ENCODE peak calls at places on chromosomes 16 and 17, in five cellular contexts. M, U, J, H and L are unnamed samples.

GRCh38 chr17:17141860-17142552 is 64.1 kb downstream of the PLD6 start:
- DNase-seq in M (peak), U (peak), J (peak), H (peak), L (no peak)

GRCh38 chr17:28612936-28613872 is 781 bp downstream of the RSKR start:
- DNase-seq in M (no peak), U (peak), J (no peak), H (peak), L (no peak)

GRCh38 chr17:4594406-4595349 is 10.3 kb downstream of the SMTNL2 start:
- DNase-seq in M (no peak), U (no peak), J (no peak), H (no peak), L (no peak)

GRCh38 chr17:7572338-7572587 is 7.2 kb upstream of the CD68 start:
- DNase-seq in M (no peak), U (no peak), J (no peak), H (no peak), L (no peak)

GRCh38 chr16:23248261-23249194 is 53.6 kb upstream of the SCNN1B start:
- DNase-seq in M (no peak), U (no peak), J (no peak), H (no peak), L (peak)

GRCh38 chr16:24540575-24541240 is 1.3 kb downstream of the RBBP6 start:
- DNase-seq in M (no peak), U (peak), J (peak), H (no peak), L (no peak)

GRCh38 chr16:55499281-55499680 is 9.6 kb upstream of the LPCAT2 start:
- DNase-seq in M (no peak), U (no peak), J (no peak), H (no peak), L (peak)

GRCh38 chr16:22684282-22685161 is 129.4 kb upstream of the HS3ST2 start:
- DNase-seq in M (no peak), U (peak), J (no peak), H (no peak), L (no peak)

GRCh38 chr17:35807371-35808144 is 1.7 kb upstream of the TAF15 start:
- DNase-seq in M (no peak), U (peak), J (no peak), H (no peak), L (no peak)

GRCh38 chr16:16183562-16183961 is 39.7 kb downstream of the ABCC6 start:
- DNase-seq in M (no peak), U (no peak), J (no peak), H (no peak), L (no peak)

GRCh38 chr17:65103896-65104295 is 33.3 kb upstream of the RGS9 start:
- DNase-seq in M (peak), U (peak), J (no peak), H (no peak), L (peak)

GRCh38 chr17:68453991-68454665 is 3.2 kb downstream of the WIPI1 start:
- DNase-seq in M (no peak), U (no peak), J (no peak), H (no peak), L (no peak)

GRCh38 chr17:63984651-63985386 is 12.1 kb upstream of the SCN4A start:
- DNase-seq in M (no peak), U (peak), J (no peak), H (peak), L (peak)

GRCh38 chr16:9885457-9885856 is 296.8 kb downstream of the GRIN2A start:
- DNase-seq in M (no peak), U (no peak), J (no peak), H (no peak), L (no peak)

GRCh38 chr16:58474296-58474695 is 25.6 kb upstream of the NDRG4 start:
- DNase-seq in M (no peak), U (no peak), J (no peak), H (no peak), L (no peak)

GRCh38 chr16:30984669-30985400 is at the start of gene HSD3B7:
- DNase-seq in M (peak), U (peak), J (peak), H (peak), L (peak)

GRCh38 chr17:40915199-40915661 is 22.2 kb downstream of the KRT23 start:
- DNase-seq in M (no peak), U (peak), J (no peak), H (no peak), L (no peak)

GRCh38 chr17:32870969-32871368 is 6.0 kb downstream of the MYO1D start:
- DNase-seq in M (no peak), U (no peak), J (no peak), H (no peak), L (peak)
- H3K4me3 ChIP-seq in M (no peak), U (no peak), J (no peak), H (no peak), L (no peak)

GRCh38 chr16:20611975-20612471 is 35.9 kb upstream of the ACSM2B start:
- DNase-seq in M (peak), U (no peak), J (no peak), H (no peak), L (no peak)
- TF ChIP-seq POLR2A in M (no peak), U (no peak), J (no peak), H (no peak), L (no peak)

DNA sequence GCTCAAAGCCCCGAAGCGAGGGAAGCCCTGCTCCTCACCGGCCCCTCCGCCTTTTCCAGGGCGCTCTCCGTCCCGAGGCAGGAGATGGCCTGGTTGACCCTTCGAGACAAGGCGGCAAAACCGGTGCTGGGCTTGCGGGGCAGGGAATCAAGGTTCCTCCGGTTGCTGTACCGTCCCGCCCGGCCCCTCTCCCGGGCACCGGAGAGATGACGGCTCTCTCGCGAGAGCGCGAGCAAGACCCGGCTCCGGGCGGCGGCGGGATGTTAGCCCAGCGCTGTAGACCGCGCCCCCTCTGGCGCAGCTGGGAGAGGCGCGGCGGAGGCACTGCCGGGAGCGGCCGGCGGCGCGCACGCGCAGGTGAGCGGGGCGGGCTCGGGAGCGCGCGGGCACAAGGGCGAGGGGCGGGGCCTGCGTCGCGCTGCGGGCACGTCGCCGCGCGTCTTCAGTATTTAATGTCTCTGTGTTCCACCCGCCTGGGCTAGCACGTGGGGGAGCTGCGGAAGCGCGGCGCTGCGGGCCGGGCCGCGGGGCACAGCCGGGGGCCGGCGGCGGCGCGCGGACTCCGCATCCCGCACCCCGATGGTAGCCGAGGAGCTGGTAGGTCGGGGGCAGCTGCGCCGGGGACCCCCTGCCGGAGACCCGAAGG is at the start of gene AKAP1:
- DNase-seq in M (peak), U (peak), J (peak), H (peak), L (peak)
- TF ChIP-seq CTCF in M (no peak), U (peak), J (no peak), H (peak), L (no peak)

GRCh38 chr16:57147381-57148191 is 38.3 kb downstream of the PSME3IP1 start:
- DNase-seq in M (peak), U (peak), J (peak), H (no peak), L (no peak)
- H3K4me3 ChIP-seq in M (no peak), U (no peak), J (no peak), H (no peak), L (no peak)

DNA sequence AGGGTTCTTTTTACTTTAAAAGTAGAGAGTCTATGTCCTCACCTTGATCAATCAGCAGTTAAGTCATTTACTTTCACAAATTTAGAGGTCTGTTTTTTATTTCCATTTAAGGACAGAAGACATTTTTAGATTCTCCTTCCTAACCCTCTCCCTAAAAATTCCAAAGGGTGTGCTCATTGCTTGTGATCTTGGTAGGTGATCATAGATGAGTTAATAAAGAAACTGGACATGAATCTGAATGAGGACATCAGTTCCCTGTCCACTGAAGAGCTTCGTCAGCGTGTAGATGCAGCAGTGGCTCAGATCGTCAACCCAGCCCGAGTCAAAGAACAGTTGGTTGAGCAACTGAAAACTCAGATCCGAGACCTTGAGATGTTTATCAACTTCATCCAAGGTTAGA is 8.8 kb downstream of the RUNDC1 start:
- DNase-seq in M (no peak), U (no peak), J (no peak), H (no peak), L (no peak)
- TF ChIP-seq POLR2A in M (no peak), U (no peak), J (no peak), H (no peak), L (no peak)

DNA sequence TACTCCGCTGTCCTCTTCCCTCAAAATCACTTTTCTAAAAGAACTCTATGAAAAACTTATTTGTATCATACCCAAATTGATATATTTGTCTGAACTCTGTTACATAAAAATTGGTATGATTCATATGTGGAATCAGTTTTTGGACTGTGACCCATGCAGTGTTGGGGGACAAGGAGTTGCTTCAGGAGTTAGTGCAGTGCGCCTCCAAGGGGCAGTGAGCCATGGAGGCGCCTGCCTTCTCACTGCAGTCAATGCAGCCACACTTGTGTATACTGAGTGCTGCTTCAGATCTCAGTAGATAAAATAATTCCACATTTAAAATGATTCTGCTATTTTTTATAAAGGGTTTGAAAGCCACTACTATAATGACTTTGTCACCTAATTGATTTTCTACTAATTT is 32.5 kb downstream of the DGKE start:
- DNase-seq in M (no peak), U (no peak), J (no peak), H (no peak), L (no peak)
- TF ChIP-seq CTCF in M (no peak), U (no peak), J (no peak), H (no peak), L (no peak)

DNA sequence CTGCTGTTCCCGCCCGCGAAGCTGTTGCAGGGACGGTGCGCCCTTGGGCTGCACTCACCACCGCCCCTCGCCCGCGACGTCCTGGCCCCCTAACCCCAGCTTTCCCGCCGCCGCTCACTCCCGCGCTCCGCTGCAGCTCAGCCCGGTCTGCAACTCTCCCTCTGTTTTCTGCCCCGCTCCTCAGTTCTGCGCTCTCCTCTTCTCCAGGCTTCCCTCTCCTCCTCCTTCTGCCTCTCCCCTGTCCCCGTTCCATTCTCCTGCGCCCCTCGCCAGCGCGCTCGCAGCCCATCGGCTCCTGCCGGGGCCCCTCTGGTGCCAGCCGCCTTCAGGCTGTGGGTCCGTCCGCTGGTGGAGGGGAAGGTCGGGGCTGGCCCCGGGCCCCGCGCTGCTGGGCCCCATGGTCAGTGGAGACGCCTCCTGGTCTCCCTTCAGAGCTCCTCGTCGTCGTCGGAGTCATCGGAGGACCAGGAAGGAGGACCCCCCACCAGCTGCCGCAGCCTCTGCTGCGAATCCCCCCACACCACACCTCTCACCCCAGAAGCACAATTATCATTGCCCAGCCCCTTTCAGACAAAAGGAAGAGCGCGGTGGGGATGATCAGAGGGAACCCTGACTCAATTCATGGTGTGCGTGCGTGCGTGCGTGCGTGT is 223.2 kb upstream of the FOXF1 start:
- DNase-seq in M (no peak), U (no peak), J (no peak), H (no peak), L (no peak)
- H3K4me3 ChIP-seq in M (peak), U (no peak), J (peak), H (no peak), L (no peak)

GRCh38 chr16:54286067-54286329 is 589 bp downstream of the IRX3 start:
- DNase-seq in M (no peak), U (no peak), J (no peak), H (no peak), L (no peak)

GRCh38 chr16:54287018-54287757 is 601 bp upstream of the IRX3 start:
- DNase-seq in M (no peak), U (no peak), J (peak), H (no peak), L (peak)

GRCh38 chr16:54285414-54286066 is 1.0 kb downstream of the IRX3 start:
- DNase-seq in M (no peak), U (no peak), J (peak), H (peak), L (peak)

GRCh38 chr16:54287758-54288591 is 1.4 kb upstream of the IRX3 start:
- DNase-seq in M (no peak), U (no peak), J (no peak), H (no peak), L (peak)

GRCh38 chr16:54286330-54287017 is at the start of gene IRX3:
- DNase-seq in M (no peak), U (peak), J (peak), H (peak), L (peak)
- TF ChIP-seq POLR2A in M (no peak), U (no peak), J (peak), H (no peak), L (no peak)